ENCODE peak calls at places on chromosomes 6 and 20, in five cellular contexts. P is ovary, F is HFFc6, G is mucosa of descending colon, O is spleen. J is an unnamed sample.

GRCh38 chr20:12970372-12970821 is 38.4 kb upstream of the SPTLC3 start:
- DNase-seq in P (no peak), F (no peak), G (no peak), O (no peak), J (no peak)

GRCh38 chr6:154039231-154039842 is at the start of gene OPRM1:
- DNase-seq in P (peak; percentile 30), F (no peak), G (peak; percentile 33), O (no peak), J (no peak)

GRCh38 chr6:14333556-14334305 is 216.2 kb downstream of the CD83 start:
- DNase-seq in P (no peak), F (peak; percentile 17), G (no peak), O (no peak), J (no peak)

GRCh38 chr6:70686548-70687133 is 19.0 kb downstream of the SMAP1 start:
- DNase-seq in P (no peak), F (peak; percentile 29), G (no peak), O (no peak), J (no peak)

GRCh38 chr20:44081476-44081875 is 105.5 kb downstream of the JPH2 start:
- DNase-seq in P (no peak), F (no peak), G (no peak), O (no peak), J (no peak)

GRCh38 chr6:129748212-129748900 is 38.4 kb upstream of the ARHGAP18 start:
- DNase-seq in P (no peak), F (no peak), G (no peak), O (peak; percentile 66), J (no peak)

GRCh38 chr20:64070244-64070993 is 7.4 kb downstream of the TCEA2 start:
- DNase-seq in P (no peak), F (no peak), G (no peak), O (no peak), J (no peak)

GRCh38 chr6:142954844-142955243 is 9.9 kb upstream of the HIVEP2 start:
- DNase-seq in P (no peak), F (no peak), G (no peak), O (no peak), J (no peak)

GRCh38 chr20:63830821-63831593 is at the start of gene ZBTB46:
- DNase-seq in P (peak; percentile 74), F (no peak), G (peak; percentile 72), O (peak; percentile 85), J (peak; percentile 50)

GRCh38 chr6:5781966-5782556 is 224.7 kb downstream of the NRN1 start:
- DNase-seq in P (no peak), F (no peak), G (peak; percentile 40), O (no peak), J (no peak)
- TF ChIP-seq CTCF in P (no peak), F (no peak), G (no peak), O (no peak), J (no peak)

GRCh38 chr6:85677243-85677956 is 34.7 kb upstream of the SYNCRIP start:
- DNase-seq in P (no peak), F (no peak), G (no peak), O (no peak), J (no peak)
- TF ChIP-seq CTCF in P (no peak), F (peak; percentile 47), G (no peak), O (no peak), J (no peak)

GRCh38 chr6:77124604-77125003 is 338.7 kb downstream of the HTR1B start:
- DNase-seq in P (no peak), F (peak; percentile 30), G (no peak), O (no peak), J (no peak)
- TF ChIP-seq CTCF in P (no peak), F (peak; percentile 58), G (no peak), O (no peak), J (no peak)

GRCh38 chr20:57048027-57048869 is 218.2 kb downstream of the BMP7 start:
- DNase-seq in P (no peak), F (peak; percentile 25), G (peak; percentile 43), O (no peak), J (no peak)
- TF ChIP-seq CTCF in P (no peak), F (peak; percentile 84), G (peak; percentile 36), O (peak; percentile 44), J (no peak)

GRCh38 chr20:51800769-51801219 is 1.5 kb downstream of the SALL4 start:
- DNase-seq in P (no peak), F (no peak), G (no peak), O (no peak), J (no peak)

GRCh38 chr20:51801220-51801991 is 915 bp downstream of the SALL4 start:
- DNase-seq in P (no peak), F (no peak), G (no peak), O (no peak), J (no peak)

GRCh38 chr20:51802170-51802745 is at the start of gene SALL4:
- DNase-seq in P (no peak), F (no peak), G (no peak), O (no peak), J (no peak)

GRCh38 chr20:51804754-51805153 is 2.4 kb upstream of the SALL4 start:
- DNase-seq in P (no peak), F (no peak), G (no peak), O (no peak), J (no peak)

DNA sequence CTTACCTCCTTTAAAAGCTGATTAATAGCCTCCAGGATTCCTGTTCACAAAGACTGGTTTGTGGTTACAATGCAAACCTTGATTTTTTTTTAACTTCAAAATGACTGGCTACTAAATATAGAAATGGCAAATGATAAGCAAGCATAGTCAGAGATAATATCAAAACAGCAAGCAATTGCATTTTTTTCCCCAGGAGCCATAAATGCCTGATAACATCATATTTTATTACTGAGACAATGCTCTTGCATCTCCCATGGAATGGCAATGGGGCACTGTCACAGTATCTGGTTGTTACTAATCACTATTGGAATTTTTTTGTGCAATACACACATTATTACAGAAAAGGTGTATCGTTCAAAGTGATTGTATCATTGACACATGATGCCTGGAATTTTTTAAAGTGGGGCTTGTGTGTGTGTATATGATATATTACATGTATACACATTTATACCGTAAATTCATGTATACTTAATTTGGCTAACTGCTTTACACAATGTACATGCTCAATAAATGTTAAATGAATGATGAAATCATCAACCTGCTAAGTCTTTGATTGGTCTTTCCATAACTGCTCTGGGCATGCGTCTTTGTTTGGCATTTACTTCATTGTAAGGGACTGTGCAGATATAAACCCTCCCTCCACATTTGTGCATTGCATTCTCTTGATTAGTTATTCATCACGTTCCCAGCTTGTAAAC is 985 bp upstream of the SALL4 start:
- DNase-seq in P (no peak), F (peak; percentile 60), G (no peak), O (no peak), J (no peak)
- TF ChIP-seq CTCF in P (no peak), F (no peak), G (no peak), O (no peak), J (no peak)

GRCh38 chr6:107977283-107977682 is 19.3 kb upstream of the SEC63 start:
- DNase-seq in P (no peak), F (peak; percentile 44), G (no peak), O (no peak), J (no peak)
- TF ChIP-seq CTCF in P (peak; percentile 20), F (peak; percentile 77), G (no peak), O (no peak), J (no peak)

J was measured in activated B cell treated with CpG ODN at 0.5 μM for 24 hours.